ENCODE peak calls at places on chromosome 6, in six cellular contexts. One of them, this sample, is unnamed.

GRCh38 chr6:139765825-139766285 is 391.4 kb upstream of the CITED2 start:
- DNase-seq in heart right ventricle: no peak
- DNase-seq in endodermal cell: no peak
- DNase-seq in coronary artery: no peak
- DNase-seq in neural progenitor cell: no peak
- DNase-seq in cardiac muscle cell: peak
- DNase-seq in this sample: peak

GRCh38 chr6:101083533-101084172 is 202.5 kb upstream of the ASCC3 start:
- DNase-seq in heart right ventricle: no peak
- DNase-seq in endodermal cell: no peak
- DNase-seq in coronary artery: no peak
- DNase-seq in neural progenitor cell: peak
- DNase-seq in cardiac muscle cell: peak
- DNase-seq in this sample: peak

GRCh38 chr6:45527210-45527609 is 149.5 kb upstream of the SUPT3H start:
- DNase-seq in heart right ventricle: no peak
- DNase-seq in endodermal cell: no peak
- DNase-seq in coronary artery: no peak
- DNase-seq in neural progenitor cell: no peak
- DNase-seq in cardiac muscle cell: no peak
- DNase-seq in this sample: no peak

GRCh38 chr6:87674286-87674685 is 27.7 kb downstream of the AKIRIN2 start:
- DNase-seq in heart right ventricle: no peak
- DNase-seq in endodermal cell: no peak
- DNase-seq in coronary artery: no peak
- DNase-seq in neural progenitor cell: no peak
- DNase-seq in cardiac muscle cell: no peak
- DNase-seq in this sample: no peak

GRCh38 chr6:90106449-90106848 is 190.2 kb downstream of the BACH2 start:
- DNase-seq in heart right ventricle: no peak
- DNase-seq in endodermal cell: no peak
- DNase-seq in coronary artery: no peak
- DNase-seq in neural progenitor cell: no peak
- DNase-seq in cardiac muscle cell: no peak
- DNase-seq in this sample: no peak

GRCh38 chr6:26025047-26025893 is 62.0 kb upstream of the HFE start:
- DNase-seq in heart right ventricle: no peak
- DNase-seq in endodermal cell: peak
- DNase-seq in coronary artery: no peak
- DNase-seq in neural progenitor cell: no peak
- DNase-seq in cardiac muscle cell: peak
- DNase-seq in this sample: peak

GRCh38 chr6:154500769-154501171 is 9.7 kb downstream of the CNKSR3 start:
- DNase-seq in heart right ventricle: no peak
- DNase-seq in endodermal cell: no peak
- DNase-seq in coronary artery: no peak
- DNase-seq in neural progenitor cell: peak
- DNase-seq in cardiac muscle cell: peak
- DNase-seq in this sample: no peak

GRCh38 chr6:32255212-32256153 is 31.6 kb upstream of the NOTCH4 start:
- DNase-seq in heart right ventricle: peak
- DNase-seq in endodermal cell: peak
- DNase-seq in coronary artery: no peak
- DNase-seq in neural progenitor cell: peak
- DNase-seq in cardiac muscle cell: peak
- DNase-seq in this sample: peak

GRCh38 chr6:100796049-100796823 is 84.9 kb downstream of the ASCC3 start:
- DNase-seq in heart right ventricle: no peak
- DNase-seq in endodermal cell: no peak
- DNase-seq in coronary artery: no peak
- DNase-seq in neural progenitor cell: no peak
- DNase-seq in cardiac muscle cell: no peak
- DNase-seq in this sample: no peak

GRCh38 chr6:42165016-42165415 is 8.1 kb upstream of the GUCA1A start:
- DNase-seq in heart right ventricle: no peak
- DNase-seq in endodermal cell: no peak
- DNase-seq in coronary artery: no peak
- DNase-seq in neural progenitor cell: no peak
- DNase-seq in cardiac muscle cell: peak
- DNase-seq in this sample: no peak

GRCh38 chr6:137165375-137166246 is 7.8 kb downstream of the IL22RA2 start:
- DNase-seq in heart right ventricle: peak
- DNase-seq in endodermal cell: no peak
- DNase-seq in coronary artery: no peak
- DNase-seq in neural progenitor cell: no peak
- DNase-seq in cardiac muscle cell: peak
- DNase-seq in this sample: peak

GRCh38 chr6:127938701-127939100 is 37.8 kb upstream of the THEMIS start:
- DNase-seq in heart right ventricle: no peak
- DNase-seq in endodermal cell: no peak
- DNase-seq in coronary artery: no peak
- DNase-seq in neural progenitor cell: no peak
- DNase-seq in cardiac muscle cell: peak
- DNase-seq in this sample: peak

GRCh38 chr6:128822271-128822670 is 60.7 kb upstream of the LAMA2 start:
- DNase-seq in heart right ventricle: peak
- DNase-seq in endodermal cell: no peak
- DNase-seq in coronary artery: no peak
- DNase-seq in neural progenitor cell: no peak
- DNase-seq in cardiac muscle cell: peak
- DNase-seq in this sample: peak

GRCh38 chr6:156865019-156865629 is 87.9 kb downstream of the ARID1B start:
- DNase-seq in heart right ventricle: no peak
- DNase-seq in endodermal cell: no peak
- DNase-seq in coronary artery: no peak
- DNase-seq in neural progenitor cell: no peak
- DNase-seq in cardiac muscle cell: peak
- DNase-seq in this sample: peak

GRCh38 chr6:115969930-115970273 is 90.8 kb downstream of the FRK start:
- DNase-seq in heart right ventricle: no peak
- DNase-seq in endodermal cell: no peak
- DNase-seq in coronary artery: no peak
- DNase-seq in neural progenitor cell: no peak
- DNase-seq in cardiac muscle cell: peak
- DNase-seq in this sample: no peak

GRCh38 chr6:39938773-39939381 is 4.6 kb upstream of the MOCS1 start:
- DNase-seq in heart right ventricle: no peak
- DNase-seq in endodermal cell: peak
- DNase-seq in coronary artery: no peak
- DNase-seq in neural progenitor cell: no peak
- DNase-seq in cardiac muscle cell: no peak
- DNase-seq in this sample: no peak

GRCh38 chr6:160160450-160160849 is 38.8 kb downstream of the SLC22A1 start:
- DNase-seq in heart right ventricle: no peak
- DNase-seq in endodermal cell: peak
- DNase-seq in coronary artery: no peak
- DNase-seq in neural progenitor cell: no peak
- DNase-seq in cardiac muscle cell: no peak
- DNase-seq in this sample: peak

GRCh38 chr6:41062056-41062455 is 9.1 kb downstream of the APOBEC2 start:
- DNase-seq in heart right ventricle: no peak
- DNase-seq in endodermal cell: no peak
- DNase-seq in coronary artery: no peak
- DNase-seq in neural progenitor cell: no peak
- DNase-seq in cardiac muscle cell: no peak
- DNase-seq in this sample: no peak

GRCh38 chr6:40039042-40039441 is 104.8 kb upstream of the MOCS1 start:
- DNase-seq in heart right ventricle: no peak
- DNase-seq in endodermal cell: no peak
- DNase-seq in coronary artery: peak
- DNase-seq in neural progenitor cell: no peak
- DNase-seq in cardiac muscle cell: no peak
- DNase-seq in this sample: no peak

GRCh38 chr6:84466521-84466920 is 239.1 kb upstream of the CEP162 start:
- DNase-seq in heart right ventricle: no peak
- DNase-seq in endodermal cell: peak
- DNase-seq in coronary artery: no peak
- DNase-seq in neural progenitor cell: no peak
- DNase-seq in cardiac muscle cell: peak
- DNase-seq in this sample: peak

GRCh38 chr6:67411036-67411435 is 1224.0 kb upstream of the ADGRB3 start:
- DNase-seq in heart right ventricle: no peak
- DNase-seq in endodermal cell: no peak
- DNase-seq in coronary artery: no peak
- DNase-seq in neural progenitor cell: no peak
- DNase-seq in cardiac muscle cell: no peak
- DNase-seq in this sample: peak

GRCh38 chr6:41887355-41887754 is 7.8 kb downstream of the USP49 start:
- DNase-seq in heart right ventricle: no peak
- DNase-seq in endodermal cell: no peak
- DNase-seq in coronary artery: no peak
- DNase-seq in neural progenitor cell: peak
- DNase-seq in cardiac muscle cell: no peak
- DNase-seq in this sample: no peak

GRCh38 chr6:10389739-10390494 is 25.0 kb downstream of the TFAP2A start:
- DNase-seq in heart right ventricle: no peak
- DNase-seq in endodermal cell: peak
- DNase-seq in coronary artery: no peak
- DNase-seq in neural progenitor cell: peak
- DNase-seq in cardiac muscle cell: no peak
- DNase-seq in this sample: no peak

GRCh38 chr6:3259491-3259958 is 778 bp downstream of the PSMG4 start:
- DNase-seq in heart right ventricle: peak
- DNase-seq in endodermal cell: peak
- DNase-seq in coronary artery: no peak
- DNase-seq in neural progenitor cell: peak
- DNase-seq in cardiac muscle cell: peak
- DNase-seq in this sample: peak
- TF ChIP-seq CTCF in heart right ventricle: no peak
- TF ChIP-seq CTCF in endodermal cell: peak
- TF ChIP-seq CTCF in coronary artery: no peak
- TF ChIP-seq CTCF in neural progenitor cell: no peak
- TF ChIP-seq CTCF in cardiac muscle cell: no peak
- TF ChIP-seq CTCF in this sample: peak

GRCh38 chr6:111835807-111836206 is 37.4 kb downstream of the FYN start:
- DNase-seq in heart right ventricle: no peak
- DNase-seq in endodermal cell: no peak
- DNase-seq in coronary artery: no peak
- DNase-seq in neural progenitor cell: no peak
- DNase-seq in cardiac muscle cell: no peak
- DNase-seq in this sample: no peak

GRCh38 chr6:111838749-111839484 is 34.3 kb downstream of the FYN start:
- DNase-seq in heart right ventricle: no peak
- DNase-seq in endodermal cell: no peak
- DNase-seq in coronary artery: no peak
- DNase-seq in neural progenitor cell: no peak
- DNase-seq in cardiac muscle cell: no peak
- DNase-seq in this sample: no peak

GRCh38 chr6:111837007-111837406 is 36.2 kb downstream of the FYN start:
- DNase-seq in heart right ventricle: no peak
- DNase-seq in endodermal cell: no peak
- DNase-seq in coronary artery: no peak
- DNase-seq in neural progenitor cell: no peak
- DNase-seq in cardiac muscle cell: no peak
- DNase-seq in this sample: no peak

GRCh38 chr6:111840821-111841220 is 32.4 kb downstream of the FYN start:
- DNase-seq in heart right ventricle: no peak
- DNase-seq in endodermal cell: no peak
- DNase-seq in coronary artery: no peak
- DNase-seq in neural progenitor cell: no peak
- DNase-seq in cardiac muscle cell: no peak
- DNase-seq in this sample: no peak

DNA sequence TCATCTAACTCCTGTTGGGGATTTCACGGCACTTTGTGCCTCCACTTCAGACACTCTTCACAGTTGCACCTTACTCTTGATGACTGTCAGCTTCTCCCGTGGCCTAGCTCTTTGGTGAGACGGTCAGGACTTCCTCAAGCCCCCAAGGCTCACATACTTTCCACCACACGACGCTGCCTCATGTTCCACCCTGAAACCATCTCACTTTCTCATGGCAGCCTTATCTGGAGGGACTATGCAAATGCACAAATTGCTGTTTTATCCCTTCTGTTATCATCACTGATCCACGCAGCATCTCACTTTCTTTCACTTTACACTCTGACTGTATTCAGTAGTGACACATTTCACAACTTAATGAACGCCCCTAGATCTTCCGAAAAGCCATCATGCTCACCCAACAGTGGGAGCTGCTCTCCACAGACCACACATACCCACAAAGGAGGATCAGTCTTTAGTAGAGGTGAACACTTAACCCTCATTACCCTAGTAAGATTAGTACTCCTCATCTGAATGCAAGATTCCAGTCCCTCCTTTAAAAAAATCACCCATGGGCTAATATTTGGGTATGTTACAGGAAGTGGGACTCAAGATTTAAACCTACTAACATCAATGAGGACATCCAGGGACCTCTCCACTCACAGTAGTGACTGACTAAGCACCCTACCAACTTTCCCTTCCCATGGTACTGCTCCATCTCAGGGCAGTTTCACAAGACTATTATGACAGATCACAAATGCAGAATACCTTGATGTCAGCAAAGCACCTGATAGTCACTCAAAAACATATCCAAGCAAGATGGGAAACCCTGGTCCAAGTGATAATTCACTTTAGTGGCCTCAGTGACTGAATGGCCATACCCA is 35.4 kb downstream of the FYN start:
- DNase-seq in heart right ventricle: no peak
- DNase-seq in endodermal cell: no peak
- DNase-seq in coronary artery: no peak
- DNase-seq in neural progenitor cell: no peak
- DNase-seq in cardiac muscle cell: no peak
- DNase-seq in this sample: no peak
- H3K4me3 ChIP-seq in heart right ventricle: no peak
- H3K4me3 ChIP-seq in endodermal cell: no peak
- H3K4me3 ChIP-seq in coronary artery: no peak
- H3K4me3 ChIP-seq in neural progenitor cell: no peak
- H3K4me3 ChIP-seq in cardiac muscle cell: no peak
- H3K4me3 ChIP-seq in this sample: no peak

GRCh38 chr6:4727671-4728435 is 48.4 kb upstream of the CDYL start:
- DNase-seq in heart right ventricle: no peak
- DNase-seq in endodermal cell: peak
- DNase-seq in coronary artery: no peak
- DNase-seq in neural progenitor cell: no peak
- DNase-seq in cardiac muscle cell: peak
- DNase-seq in this sample: no peak
- TF ChIP-seq CTCF in heart right ventricle: no peak
- TF ChIP-seq CTCF in endodermal cell: peak
- TF ChIP-seq CTCF in coronary artery: no peak
- TF ChIP-seq CTCF in neural progenitor cell: no peak
- TF ChIP-seq CTCF in cardiac muscle cell: no peak
- TF ChIP-seq CTCF in this sample: no peak

DNA sequence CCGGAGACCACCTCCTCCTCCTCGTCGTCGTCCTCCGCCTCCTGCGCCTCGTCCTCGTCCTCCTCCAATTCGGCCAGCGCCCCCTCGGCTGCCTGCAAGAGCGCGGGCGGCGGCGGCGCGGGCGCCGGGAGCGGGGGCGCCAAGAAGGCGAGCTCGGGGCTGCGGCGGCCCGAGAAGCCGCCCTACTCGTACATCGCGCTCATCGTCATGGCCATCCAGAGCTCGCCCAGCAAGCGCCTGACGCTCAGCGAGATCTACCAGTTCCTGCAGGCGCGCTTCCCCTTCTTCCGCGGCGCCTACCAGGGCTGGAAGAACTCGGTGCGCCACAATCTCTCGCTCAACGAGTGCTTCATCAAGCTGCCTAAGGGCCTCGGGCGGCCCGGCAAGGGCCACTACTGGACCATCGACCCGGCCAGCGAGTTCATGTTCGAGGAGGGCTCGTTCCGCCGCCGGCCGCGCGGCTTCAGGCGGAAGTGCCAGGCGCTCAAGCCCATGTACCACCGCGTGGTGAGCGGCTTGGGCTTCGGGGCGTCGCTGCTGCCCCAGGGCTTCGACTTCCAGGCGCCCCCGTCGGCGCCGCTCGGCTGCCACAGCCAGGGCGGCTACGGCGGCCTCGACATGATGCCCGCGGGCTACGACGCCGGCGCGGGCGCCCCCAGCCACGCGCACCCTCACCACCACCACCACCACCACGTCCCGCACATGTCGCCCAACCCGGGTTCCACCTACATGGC is 862 bp downstream of the FOXF2 start:
- DNase-seq in heart right ventricle: no peak
- DNase-seq in endodermal cell: peak
- DNase-seq in coronary artery: no peak
- DNase-seq in neural progenitor cell: peak
- DNase-seq in cardiac muscle cell: peak
- DNase-seq in this sample: peak
- H3K4me3 ChIP-seq in heart right ventricle: peak
- H3K4me3 ChIP-seq in endodermal cell: no peak
- H3K4me3 ChIP-seq in coronary artery: peak
- H3K4me3 ChIP-seq in neural progenitor cell: peak
- H3K4me3 ChIP-seq in cardiac muscle cell: peak
- H3K4me3 ChIP-seq in this sample: peak